ENCODE peak calls at places on chromosomes 5 and 9, in four cellular contexts. O, K, I and H are unnamed samples.

GRCh38 chr9:12801663-12802062 is 26.8 kb downstream of the LURAP1L start:
- DNase-seq in O (no peak), K (no peak), I (no peak), H (no peak)

GRCh38 chr5:56620903-56621680 is 194.3 kb upstream of the MAP3K1 start:
- DNase-seq in O (no peak), K (no peak), I (no peak), H (no peak)

GRCh38 chr5:80276186-80276585 is 20.3 kb upstream of the SERINC5 start:
- DNase-seq in O (no peak), K (no peak), I (no peak), H (no peak)

GRCh38 chr5:154885438-154885837 is 27.0 kb downstream of the CNOT8 start:
- DNase-seq in O (no peak), K (no peak), I (no peak), H (no peak)

GRCh38 chr5:39024884-39025283 is 49.3 kb downstream of the RICTOR start:
- DNase-seq in O (no peak), K (no peak), I (no peak), H (no peak)

GRCh38 chr5:173317091-173317685 is 11.0 kb downstream of the STC2 start:
- DNase-seq in O (no peak), K (no peak), I (no peak), H (no peak)

GRCh38 chr5:100004969-100005368 is 530.2 kb upstream of the FAM174A start:
- DNase-seq in O (no peak), K (no peak), I (no peak), H (no peak)

GRCh38 chr5:42759456-42759855 is 2.8 kb downstream of the CCDC152 start:
- DNase-seq in O (no peak), K (no peak), I (no peak), H (no peak)

GRCh38 chr5:52999357-52999949 is 10.3 kb downstream of the ITGA2 start:
- DNase-seq in O (no peak), K (no peak), I (no peak), H (no peak)

DNA sequence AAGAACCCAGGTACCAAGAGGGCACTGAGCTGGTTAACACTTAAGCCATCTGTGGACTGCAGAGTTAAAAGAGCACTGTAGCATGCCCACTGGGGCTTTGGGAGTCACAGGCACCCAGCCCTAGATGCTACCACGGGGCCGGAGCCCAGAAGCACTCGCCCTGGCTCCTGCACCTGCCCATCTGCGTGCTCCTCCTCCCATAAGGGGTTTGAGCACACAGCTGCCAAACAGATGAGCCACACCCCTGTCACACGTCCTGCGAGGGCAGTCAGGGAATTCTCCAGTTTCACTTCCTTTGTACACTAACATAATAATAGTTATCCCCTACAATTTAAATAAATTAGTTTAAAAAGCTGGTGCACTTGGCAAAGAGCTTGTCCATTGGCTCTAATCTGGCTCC is 4.5 kb upstream of the PCA3 start:
- DNase-seq in O (no peak), K (no peak), I (no peak), H (no peak)
- TF ChIP-seq SP1 in O (no peak), K (no peak), I (no peak), H (no peak)

DNA sequence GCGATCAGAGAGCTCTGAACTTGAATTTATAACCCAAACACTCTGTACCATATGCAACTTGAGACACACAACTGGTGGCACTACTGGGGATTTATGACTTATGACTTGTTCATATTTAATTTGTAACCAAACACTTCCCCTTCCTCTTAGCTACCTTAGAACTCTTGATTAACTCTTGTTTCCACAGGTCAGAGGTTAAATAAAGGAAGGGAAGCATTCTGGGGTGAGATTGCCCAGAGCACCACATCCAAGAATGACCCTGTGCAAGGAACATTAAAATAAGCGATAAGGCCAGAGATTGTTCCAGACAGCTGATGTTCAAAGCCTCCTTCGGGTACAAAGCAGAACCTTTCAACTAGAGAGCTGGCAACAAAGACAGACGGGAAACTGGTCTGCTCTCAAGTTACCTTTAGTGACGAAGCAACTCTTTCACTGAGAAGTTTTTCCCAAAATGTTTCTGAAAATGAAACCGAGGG is 242.6 kb downstream of the DENND1A start:
- DNase-seq in O (no peak), K (peak; percentile 38), I (no peak), H (peak; percentile 20)
- TF ChIP-seq SUZ12 in O (no peak), K (no peak), I (no peak), H (no peak)

GRCh38 chr5:54725391-54726280 is 208.1 kb downstream of the SNX18 start:
- DNase-seq in O (no peak), K (no peak), I (no peak), H (no peak)
- TF ChIP-seq SP1 in O (no peak), K (no peak), I (no peak), H (no peak)

GRCh38 chr9:124183772-124184171 is 74.0 kb upstream of the NEK6 start:
- DNase-seq in O (peak; percentile 33), K (no peak), I (no peak), H (no peak)
- TF ChIP-seq SUZ12 in O (no peak), K (no peak), I (no peak), H (no peak)

GRCh38 chr9:131628821-131629197 is 83.5 kb downstream of the PRRT1B start:
- DNase-seq in O (no peak), K (no peak), I (no peak), H (no peak)

GRCh38 chr9:131627326-131627845 is 82.1 kb downstream of the PRRT1B start:
- DNase-seq in O (no peak), K (no peak), I (no peak), H (no peak)

GRCh38 chr9:131629827-131630205 is 84.5 kb downstream of the PRRT1B start:
- DNase-seq in O (no peak), K (no peak), I (no peak), H (no peak)

GRCh38 chr9:131625848-131626670 is 80.7 kb downstream of the PRRT1B start:
- DNase-seq in O (no peak), K (no peak), I (no peak), H (no peak)

GRCh38 chr9:131627846-131628820 is 82.8 kb downstream of the PRRT1B start:
- DNase-seq in O (no peak), K (no peak), I (no peak), H (no peak)
- TF ChIP-seq SP1 in O (no peak), K (no peak), I (no peak), H (no peak)

GRCh38 chr9:16484178-16484577 is 386.3 kb downstream of the BNC2 start:
- DNase-seq in O (no peak), K (no peak), I (no peak), H (no peak)
- TF ChIP-seq SUZ12 in O (no peak), K (no peak), I (no peak), H (no peak)

GRCh38 chr9:137178201-137178938 is 6.5 kb upstream of the TMEM210 start:
- DNase-seq in O (no peak), K (no peak), I (no peak), H (no peak)

GRCh38 chr9:137175345-137175961 is 3.6 kb upstream of the TMEM210 start:
- DNase-seq in O (peak; percentile 80), K (no peak), I (no peak), H (no peak)

GRCh38 chr9:137174722-137175293 is 3.0 kb upstream of the TMEM210 start:
- DNase-seq in O (peak; percentile 67), K (no peak), I (no peak), H (no peak)

GRCh38 chr9:137173795-137174664 is 2.2 kb upstream of the TMEM210 start:
- DNase-seq in O (no peak), K (no peak), I (no peak), H (no peak)

GRCh38 chr9:137176302-137177182 is 4.7 kb upstream of the TMEM210 start:
- DNase-seq in O (no peak), K (peak; percentile 49), I (no peak), H (peak; percentile 64)
- TF ChIP-seq SP1 in O (no peak), K (no peak), I (no peak), H (no peak)